ENCODE peak calls at places on chromosomes 6 and 20, in six cellular contexts. I is activated CD4-positive, CD25-positive, alpha-beta regulatory T cell; S is GM20000; Q is Ammon's horn; V is stomach; B is natural killer cell. K is an unnamed sample.

GRCh38 chr6:159483259-159483658 is 209.8 kb downstream of the SOD2 start:
- DNase-seq in V (no peak), S (no peak), Q (no peak), I (no peak), B (no peak), K (no peak)

GRCh38 chr20:10985536-10985935 is 311.7 kb upstream of the JAG1 start:
- DNase-seq in V (no peak), I (no peak), B (no peak), S (no peak), Q (no peak), K (no peak)

GRCh38 chr6:152701081-152701862 is 3.6 kb downstream of the MYCT1 start:
- DNase-seq in S (no peak), I (no peak), V (no peak), B (no peak), Q (no peak), K (no peak)

GRCh38 chr6:28816909-28817807 is 106.6 kb downstream of the TRIM27 start:
- DNase-seq in B (no peak), S (peak), V (no peak), I (no peak), Q (no peak), K (no peak)

GRCh38 chr6:70164556-70164955 is 138.3 kb downstream of the COL9A1 start:
- DNase-seq in V (no peak), Q (no peak), B (no peak), I (no peak), S (no peak), K (no peak)

GRCh38 chr6:50116797-50117542 is 67.2 kb upstream of the DEFB112 start:
- DNase-seq in V (no peak), S (no peak), I (no peak), Q (no peak), B (no peak), K (no peak)

GRCh38 chr20:25247100-25247665 is 702 bp upstream of the PYGB start:
- DNase-seq in B (peak), S (peak), V (peak), I (no peak), Q (peak), K (no peak)

GRCh38 chr6:169807699-169808607 is 56.5 kb downstream of the ERMARD start:
- DNase-seq in Q (no peak), S (no peak), B (peak), I (no peak), V (no peak), K (no peak)

GRCh38 chr6:148974351-148974750 is 227.5 kb downstream of the UST start:
- DNase-seq in V (no peak), I (no peak), B (no peak), Q (no peak), S (no peak), K (no peak)

GRCh38 chr20:52105573-52106422 is 85.8 kb downstream of the ZFP64 start:
- DNase-seq in B (no peak), S (peak), Q (no peak), V (no peak), I (no peak), K (no peak)

GRCh38 chr20:41735949-41736348 is 117.8 kb upstream of the CHD6 start:
- DNase-seq in I (no peak), S (no peak), Q (no peak), V (no peak), B (no peak), K (no peak)

GRCh38 chr20:9211016-9211760 is 142.3 kb downstream of the PLCB4 start:
- DNase-seq in Q (no peak), S (no peak), B (no peak), I (no peak), V (no peak), K (no peak)

GRCh38 chr6:34202329-34203201 is 34.1 kb upstream of the HMGA1 start:
- DNase-seq in S (no peak), B (no peak), Q (no peak), V (no peak), I (no peak), K (no peak)

GRCh38 chr6:11654876-11655275 is 117.3 kb downstream of the TMEM170B start:
- DNase-seq in V (no peak), S (no peak), I (no peak), Q (no peak), B (no peak), K (no peak)

GRCh38 chr6:167550936-167551633 is 226.2 kb downstream of the TTLL2 start:
- DNase-seq in B (no peak), I (no peak), S (no peak), Q (peak), V (peak), K (no peak)

GRCh38 chr20:53935353-53936084 is 134.9 kb downstream of the BCAS1 start:
- DNase-seq in S (no peak), Q (peak), V (no peak), B (no peak), I (no peak), K (no peak)

GRCh38 chr6:15585936-15586335 is 76.9 kb downstream of the DTNBP1 start:
- DNase-seq in I (no peak), B (no peak), S (no peak), Q (no peak), V (no peak), K (no peak)

GRCh38 chr6:125789576-125790402 is 971 bp upstream of the NCOA7 start:
- DNase-seq in S (peak), I (peak), B (peak), V (peak), Q (peak), K (peak)

GRCh38 chr6:5231289-5231688 is 29.5 kb downstream of the LYRM4 start:
- DNase-seq in S (no peak), B (no peak), I (no peak), V (no peak), Q (no peak), K (no peak)